ENCODE peak calls at places on chromosomes 16 and 17, in four cellular contexts. P, G, R and D are unnamed samples.
A peak's percentile ranks its signal among the peaks of the same experiment; 100 is the strongest.

GRCh38 chr16:57798267-57798810 is 4.0 kb downstream of the KIFC3 start:
- DNase-seq in P (no peak), G (no peak), R (no peak), D (no peak)

GRCh38 chr17:20825539-20825938 is 217.3 kb downstream of the USP22 start:
- DNase-seq in P (no peak), G (no peak), R (no peak), D (no peak)

GRCh38 chr16:82061861-82062525 is 26.9 kb downstream of the HSD17B2 start:
- DNase-seq in P (no peak), G (peak; percentile 70), R (no peak), D (no peak)

GRCh38 chr16:8295436-8295835 is 294.9 kb downstream of the TMEM114 start:
- DNase-seq in P (no peak), G (no peak), R (no peak), D (no peak)

GRCh38 chr16:71722801-71723536 is 1.5 kb downstream of the PHLPP2 start:
- DNase-seq in P (peak; percentile 29), G (peak; percentile 79), R (peak; percentile 49), D (peak; percentile 62)

GRCh38 chr16:12573730-12574383 is 229.8 kb downstream of the CPPED1 start:
- DNase-seq in P (peak; percentile 15), G (no peak), R (no peak), D (peak; percentile 68)

GRCh38 chr17:37261286-37261685 is 114.5 kb upstream of the C17orf78 start:
- DNase-seq in P (no peak), G (no peak), R (no peak), D (no peak)

GRCh38 chr17:2931426-2931825 is 132.0 kb downstream of the OR1D5 start:
- DNase-seq in P (no peak), G (no peak), R (no peak), D (no peak)

GRCh38 chr17:954431-955164 is 25.0 kb downstream of the NXN start:
- DNase-seq in P (no peak), G (no peak), R (no peak), D (no peak)

GRCh38 chr17:15289285-15290185 is 24.4 kb upstream of the PMP22 start:
- DNase-seq in P (no peak), G (peak; percentile 37), R (peak; percentile 19), D (no peak)

GRCh38 chr16:781346-782010 is 6.7 kb downstream of the RPUSD1 start:
- DNase-seq in P (no peak), G (no peak), R (no peak), D (no peak)

GRCh38 chr17:42460371-42460770 is 1.7 kb downstream of the ATP6V0A1 start:
- DNase-seq in P (no peak), G (no peak), R (no peak), D (no peak)

GRCh38 chr17:79176792-79177601 is 102.4 kb downstream of the ENGASE start:
- DNase-seq in P (no peak), G (no peak), R (no peak), D (no peak)

GRCh38 chr16:84764970-84765369 is 54.8 kb upstream of the CRISPLD2 start:
- DNase-seq in P (no peak), G (no peak), R (no peak), D (no peak)